ENCODE peak calls at places on chromosome 1, in eight cellular contexts. U is transverse colon, J is GM12878, Z is K562, G is breast epithelium, H is HCT116, A is stomach, T is prostate gland. R is an unnamed sample.

GRCh38 chr1:17851075-17851474 is 95.9 kb downstream of the ACTL8 start:
- DNase-seq in U (no peak), J (no peak), Z (no peak), G (no peak), H (no peak), A (no peak), T (no peak), R (no peak)

GRCh38 chr1:7975212-7975865 is 13.8 kb downstream of the PARK7 start:
- DNase-seq in U (peak; percentile 80), J (no peak), Z (peak; percentile 87), G (peak; percentile 59), H (peak; percentile 68), A (peak; percentile 82), T (peak; percentile 77), R (no peak)

GRCh38 chr1:63892632-63893395 is 119.0 kb downstream of the ROR1 start:
- DNase-seq in U (peak; percentile 26), J (peak; percentile 80), Z (no peak), G (no peak), H (no peak), A (no peak), T (no peak), R (no peak)

GRCh38 chr1:167173516-167174184 is 47.0 kb upstream of the POU2F1 start:
- DNase-seq in U (no peak), J (no peak), Z (no peak), G (no peak), H (peak; percentile 60), A (no peak), T (no peak), R (no peak)

GRCh38 chr1:201946224-201946908 is at the start of gene LMOD1:
- DNase-seq in U (peak; percentile 82), J (no peak), Z (peak; percentile 89), G (peak; percentile 97), H (no peak), A (peak; percentile 78), T (peak; percentile 66), R (peak; percentile 94)

GRCh38 chr1:167797005-167797404 is 75.2 kb downstream of the MPZL1 start:
- DNase-seq in U (peak; percentile 47), J (no peak), Z (peak; percentile 56), G (peak; percentile 94), H (no peak), A (peak; percentile 28), T (peak; percentile 80), R (no peak)

GRCh38 chr1:16181887-16182719 is 26.2 kb upstream of the EPHA2 start:
- DNase-seq in U (peak; percentile 84), J (no peak), Z (no peak), G (peak; percentile 92), H (peak; percentile 77), A (peak; percentile 86), T (peak; percentile 89), R (peak; percentile 97)

GRCh38 chr1:85581138-85581801 is 709 bp downstream of the CCN1 start:
- DNase-seq in U (peak; percentile 80), J (no peak), Z (peak; percentile 86), G (peak; percentile 76), H (no peak), A (peak; percentile 80), T (peak; percentile 80), R (no peak)

GRCh38 chr1:214506972-214507431 is 44.4 kb downstream of the PTPN14 start:
- DNase-seq in U (peak; percentile 58), J (no peak), Z (no peak), G (no peak), H (peak; percentile 39), A (peak; percentile 46), T (no peak), R (no peak)

GRCh38 chr1:99546432-99547416 is 99.2 kb upstream of the PALMD start:
- DNase-seq in U (no peak), J (no peak), Z (no peak), G (no peak), H (no peak), A (no peak), T (no peak), R (no peak)

GRCh38 chr1:59128239-59128736 is 168.6 kb upstream of the FGGY start:
- DNase-seq in U (no peak), J (no peak), Z (no peak), G (no peak), H (no peak), A (no peak), T (no peak), R (no peak)

GRCh38 chr1:238063454-238063853 is 172.7 kb upstream of the ZP4 start:
- DNase-seq in U (no peak), J (peak; percentile 60), Z (no peak), G (no peak), H (no peak), A (no peak), T (no peak), R (no peak)

GRCh38 chr1:71861022-71861421 is 421.3 kb downstream of the NEGR1 start:
- DNase-seq in U (no peak), J (no peak), Z (no peak), G (no peak), H (no peak), A (no peak), T (no peak), R (no peak)

GRCh38 chr1:203306089-203306969 is 1.0 kb downstream of the BTG2 start:
- DNase-seq in U (peak; percentile 87), J (no peak), Z (peak; percentile 94), G (peak; percentile 93), H (peak; percentile 51), A (peak; percentile 91), T (peak; percentile 98), R (no peak)

GRCh38 chr1:51308636-51309035 is 21.7 kb downstream of the TTC39A start:
- DNase-seq in U (no peak), J (no peak), Z (no peak), G (no peak), H (no peak), A (no peak), T (no peak), R (no peak)

GRCh38 chr1:212668477-212668876 is 31.2 kb downstream of the BATF3 start:
- DNase-seq in U (no peak), J (no peak), Z (no peak), G (no peak), H (no peak), A (no peak), T (no peak), R (peak; percentile 28)

GRCh38 chr1:212667223-212668139 is 32.2 kb downstream of the BATF3 start:
- DNase-seq in U (peak; percentile 41), J (no peak), Z (peak; percentile 27), G (peak; percentile 61), H (peak; percentile 10), A (no peak), T (no peak), R (no peak)

GRCh38 chr1:212666116-212666775 is 33.4 kb downstream of the BATF3 start:
- DNase-seq in U (no peak), J (no peak), Z (no peak), G (no peak), H (no peak), A (no peak), T (no peak), R (no peak)

GRCh38 chr1:212664409-212665199 is 35.0 kb downstream of the BATF3 start:
- DNase-seq in U (no peak), J (no peak), Z (no peak), G (no peak), H (no peak), A (no peak), T (no peak), R (peak; percentile 47)

DNA sequence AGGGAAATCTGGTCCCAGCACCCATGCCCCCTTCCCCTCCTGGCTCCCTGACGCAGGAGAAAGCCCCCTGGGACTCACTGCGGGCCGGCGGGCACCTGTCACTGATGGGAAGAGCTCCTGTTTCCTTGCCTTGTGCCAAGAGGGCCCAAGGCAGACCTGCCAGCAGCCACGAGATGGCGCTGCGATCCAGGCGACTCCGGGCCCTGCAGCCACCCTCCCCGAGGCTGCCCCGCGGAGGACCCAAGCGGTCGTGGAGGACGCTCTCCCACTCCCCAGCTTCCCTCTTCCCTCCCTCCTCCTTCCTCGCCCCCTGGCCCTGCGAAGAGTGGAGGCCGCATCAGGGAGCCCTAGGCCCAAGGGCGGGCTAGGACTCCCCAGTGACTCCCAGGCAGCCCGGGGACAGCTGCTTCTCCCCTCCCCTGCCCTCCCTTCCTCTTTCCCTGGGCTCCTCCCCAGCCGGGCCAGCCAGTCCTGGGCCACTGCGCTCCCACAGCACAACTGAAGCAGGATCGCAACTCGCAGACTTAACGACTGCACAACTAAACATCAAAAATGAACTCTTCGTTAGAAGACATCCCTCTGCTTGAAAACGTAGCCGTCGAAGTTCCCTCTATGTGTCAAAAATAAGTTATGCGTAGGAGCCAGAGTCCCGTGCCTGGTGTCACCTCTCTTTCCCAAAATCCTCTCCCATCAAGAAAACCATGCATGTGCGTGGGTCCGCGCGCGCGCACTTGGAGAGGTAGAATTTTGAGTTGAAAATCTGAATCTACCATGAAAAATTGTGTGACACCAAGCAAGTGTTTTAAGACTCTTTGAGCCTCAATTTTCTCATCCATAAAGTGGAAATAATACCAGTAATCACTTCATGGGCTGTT is 34.2 kb downstream of the BATF3 start:
- DNase-seq in U (peak; percentile 84), J (no peak), Z (peak; percentile 88), G (peak; percentile 37), H (peak; percentile 68), A (peak; percentile 83), T (peak; percentile 70), R (no peak)
- TF ChIP-seq POLR2AphosphoS5 in U (no peak), J (no peak), Z (no peak), G (no peak), H (peak; percentile 12), A (no peak), T (peak; percentile 46), R (no peak)

GRCh38 chr1:10639301-10640078 is 157.0 kb downstream of the CASZ1 start:
- DNase-seq in U (no peak), J (no peak), Z (no peak), G (no peak), H (no peak), A (no peak), T (no peak), R (no peak)
- H3K27ac ChIP-seq in U (peak overlapping the region; percentile 51), J (no peak overlapping the region), Z (no peak overlapping the region), G (peak overlapping the region; percentile 78), H (no peak overlapping the region), A (no peak overlapping the region), T (peak overlapping the region; percentile 89), R (no peak overlapping the region)

GRCh38 chr1:3700631-3701030 is 48.3 kb downstream of the TP73 start:
- DNase-seq in U (no peak), J (no peak), Z (no peak), G (no peak), H (no peak), A (no peak), T (no peak), R (no peak)

GRCh38 chr1:3699596-3699995 is 47.3 kb downstream of the TP73 start:
- DNase-seq in U (no peak), J (no peak), Z (no peak), G (no peak), H (no peak), A (no peak), T (no peak), R (no peak)

GRCh38 chr1:3697104-3697503 is 44.8 kb downstream of the TP73 start:
- DNase-seq in U (no peak), J (no peak), Z (no peak), G (no peak), H (no peak), A (no peak), T (no peak), R (no peak)

GRCh38 chr1:3697810-3698209 is 45.5 kb downstream of the TP73 start:
- DNase-seq in U (peak; percentile 25), J (no peak), Z (no peak), G (no peak), H (no peak), A (no peak), T (no peak), R (no peak)

GRCh38 chr1:3698660-3699408 is 46.5 kb downstream of the TP73 start:
- DNase-seq in U (no peak), J (no peak), Z (no peak), G (no peak), H (no peak), A (no peak), T (no peak), R (no peak)
- TF ChIP-seq CTCF in U (no peak), J (no peak), Z (no peak), G (no peak), H (no peak), A (no peak), T (no peak), R (no peak)

GRCh38 chr1:117654485-117655219 is 48.8 kb downstream of the TENT5C start:
- DNase-seq in U (no peak), J (peak; percentile 89), Z (no peak), G (no peak), H (no peak), A (no peak), T (no peak), R (no peak)
- TF ChIP-seq POLR2AphosphoS5 in U (no peak), J (no peak), Z (no peak), G (no peak), H (no peak), A (no peak), T (no peak), R (no peak)